ENCODE peak calls at places on chromosomes 5 and 9, in four cellular contexts. B, S, W and Q are unnamed samples.

GRCh38 chr5:135033026-135033861 is 784 bp downstream of the PITX1 start:
- DNase-seq in B (no peak), S (no peak), W (no peak), Q (peak; percentile 55)

GRCh38 chr5:10797246-10797645 is 36.2 kb upstream of the DAP start:
- DNase-seq in B (no peak), S (no peak), W (no peak), Q (peak; percentile 13)

GRCh38 chr9:135932656-135933055 is 25.3 kb upstream of the CAMSAP1 start:
- DNase-seq in B (no peak), S (no peak), W (no peak), Q (no peak)

GRCh38 chr5:43772601-43773031 is 169.6 kb downstream of the NNT start:
- DNase-seq in B (no peak), S (no peak), W (peak; percentile 20), Q (peak; percentile 48)

GRCh38 chr5:170297589-170298462 is at the start of gene LCP2:
- DNase-seq in B (no peak), S (no peak), W (no peak), Q (no peak)

GRCh38 chr9:126016579-126017290 is 269.6 kb downstream of the PBX3 start:
- DNase-seq in B (no peak), S (no peak), W (no peak), Q (no peak)

GRCh38 chr5:171855798-171856772 is 70.5 kb downstream of the SMIM23 start:
- DNase-seq in B (no peak), S (no peak), W (no peak), Q (no peak)

GRCh38 chr9:106860731-106861584 is 2.0 kb upstream of the ZNF462 start:
- DNase-seq in B (peak; percentile 18), S (no peak), W (peak; percentile 20), Q (peak; percentile 56)

GRCh38 chr9:2132484-2133082 is 117.4 kb downstream of the SMARCA2 start:
- DNase-seq in B (no peak), S (no peak), W (no peak), Q (peak; percentile 1)

GRCh38 chr5:61328791-61329617 is 3.1 kb upstream of the ZSWIM6 start:
- DNase-seq in B (no peak), S (no peak), W (no peak), Q (no peak)

GRCh38 chr5:122870219-122870856 is 24.9 kb downstream of the SNX24 start:
- DNase-seq in B (no peak), S (no peak), W (no peak), Q (no peak)

GRCh38 chr9:75604661-75605060 is 285.8 kb upstream of the PCSK5 start:
- DNase-seq in B (no peak), S (no peak), W (no peak), Q (no peak)

GRCh38 chr5:66224773-66225553 is 80.9 kb downstream of the SREK1 start:
- DNase-seq in B (no peak), S (no peak), W (no peak), Q (no peak)

DNA sequence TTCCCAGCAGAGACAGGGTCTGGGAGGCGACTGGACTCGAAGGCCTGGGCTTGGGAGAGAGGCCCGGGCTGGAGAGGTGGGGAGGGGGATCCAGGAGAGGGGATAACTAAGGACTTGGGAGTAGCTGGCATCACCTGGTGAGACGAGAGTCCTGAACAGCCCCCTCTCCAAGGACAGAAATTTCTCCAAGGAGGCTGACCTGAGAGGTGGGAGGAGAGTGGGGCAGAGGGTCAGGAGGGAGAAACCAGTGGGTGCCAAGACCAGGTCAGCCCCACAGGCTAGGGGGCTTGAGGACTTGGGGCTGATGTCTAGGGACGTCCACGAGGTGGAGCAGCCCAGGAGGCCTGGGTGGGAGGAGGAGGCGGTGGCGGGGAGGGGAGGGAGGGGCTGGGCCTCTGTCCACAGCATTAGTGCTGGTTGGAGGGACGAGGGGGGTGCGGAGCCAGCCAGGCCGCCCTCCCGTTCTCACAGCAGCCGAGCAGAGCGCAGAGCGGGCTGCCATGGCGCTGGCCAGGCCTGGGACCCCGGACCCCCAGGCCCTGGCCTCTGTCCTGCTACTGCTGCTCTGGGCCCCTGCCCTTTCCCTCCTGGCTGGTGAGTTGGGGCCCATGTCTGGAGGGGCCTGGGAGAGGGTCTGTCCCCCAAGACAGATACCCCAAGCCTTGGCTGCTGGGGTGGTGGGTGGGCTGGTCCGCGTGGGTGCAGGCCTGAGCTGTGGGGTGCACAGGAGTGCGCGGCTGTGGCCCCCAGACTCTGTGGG is at the start of gene CRB2:
- DNase-seq in B (no peak), S (peak; percentile 58), W (no peak), Q (no peak)
- TF ChIP-seq CTCF in B (no peak), S (no peak), W (no peak), Q (no peak)

GRCh38 chr9:101326035-101326434 is 58.8 kb downstream of the BAAT start:
- DNase-seq in B (no peak), S (no peak), W (no peak), Q (no peak)

GRCh38 chr9:101326501-101326900 is 58.3 kb downstream of the BAAT start:
- DNase-seq in B (no peak), S (no peak), W (no peak), Q (no peak)

GRCh38 chr9:101323129-101323528 is 61.7 kb downstream of the BAAT start:
- DNase-seq in B (no peak), S (no peak), W (no peak), Q (no peak)

GRCh38 chr9:101324245-101324804 is 60.5 kb downstream of the BAAT start:
- DNase-seq in B (no peak), S (no peak), W (no peak), Q (no peak)

GRCh38 chr9:101325053-101325452 is 59.8 kb downstream of the BAAT start:
- DNase-seq in B (no peak), S (no peak), W (no peak), Q (no peak)
- H3K27ac ChIP-seq in B (peak overlapping the region; percentile 71), S (no peak overlapping the region), W (no peak overlapping the region), Q (no peak overlapping the region)

GRCh38 chr9:110814159-110814558 is 145.6 kb downstream of the MUSK start:
- DNase-seq in B (no peak), S (no peak), W (no peak), Q (peak; percentile 58)

GRCh38 chr9:110808599-110808980 is 140.0 kb downstream of the MUSK start:
- DNase-seq in B (no peak), S (no peak), W (no peak), Q (no peak)

GRCh38 chr9:110809038-110809595 is 140.5 kb downstream of the MUSK start:
- DNase-seq in B (no peak), S (no peak), W (no peak), Q (no peak)

GRCh38 chr9:110807956-110808598 is 139.5 kb downstream of the MUSK start:
- DNase-seq in B (no peak), S (no peak), W (no peak), Q (no peak)

GRCh38 chr9:110810251-110810976 is 141.8 kb downstream of the MUSK start:
- DNase-seq in B (no peak), S (no peak), W (no peak), Q (no peak)
- TF ChIP-seq CTCF in B (no peak), S (no peak), W (no peak), Q (no peak)

DNA sequence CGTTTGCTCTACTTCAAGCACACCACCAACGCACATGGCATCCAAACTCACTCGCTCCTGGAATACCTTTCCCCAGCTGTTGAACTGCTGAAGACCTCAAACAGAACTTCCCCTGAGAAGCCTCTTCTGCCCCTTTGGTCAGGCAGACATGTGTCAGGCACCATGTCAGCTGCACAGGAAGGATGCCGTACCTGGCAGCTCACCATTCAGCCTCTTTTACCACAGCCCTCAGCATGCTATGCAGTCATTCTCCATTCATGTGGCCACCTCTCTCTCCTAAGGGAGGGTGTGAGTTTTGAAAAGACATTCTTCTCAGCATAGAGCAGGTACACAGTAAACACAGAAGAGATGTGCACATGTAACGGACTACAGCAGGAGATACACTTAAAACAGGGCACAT is 14.2 kb downstream of the IL4 start:
- DNase-seq in B (no peak), S (no peak), W (no peak), Q (no peak)
- H3K27ac ChIP-seq in B (no peak overlapping the region), S (no peak overlapping the region), W (no peak overlapping the region), Q (no peak overlapping the region)

GRCh38 chr5:79636981-79637733 is 24.9 kb downstream of the TENT2 start:
- DNase-seq in B (no peak), S (no peak), W (no peak), Q (no peak)
- TF ChIP-seq CTCF in B (no peak), S (no peak), W (no peak), Q (no peak)

DNA sequence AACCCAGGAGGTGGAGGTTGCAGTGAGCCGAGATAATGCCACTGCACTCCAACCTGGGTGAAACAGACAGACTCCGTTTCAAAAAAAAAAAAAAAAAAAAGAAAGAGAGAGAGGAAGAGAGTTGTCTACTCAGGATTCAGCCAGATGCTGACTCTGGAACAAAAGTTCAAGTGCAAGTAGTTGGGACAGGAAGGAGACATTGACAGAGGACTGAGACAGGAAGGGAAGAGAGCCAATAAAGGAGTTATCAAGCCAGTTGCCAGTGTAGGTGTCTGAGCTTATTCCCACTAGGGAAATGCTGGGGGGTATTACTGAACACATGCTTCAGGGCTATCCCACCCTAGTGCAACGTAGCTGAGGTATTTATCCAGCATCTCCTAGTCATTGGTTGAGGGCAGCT is 147.7 kb upstream of the SLC1A3 start:
- DNase-seq in B (no peak), S (no peak), W (no peak), Q (no peak)
- H3K27ac ChIP-seq in B (no peak overlapping the region), S (no peak overlapping the region), W (no peak overlapping the region), Q (peak overlapping the region; percentile 41)

GRCh38 chr9:98236881-98237487 is 18.5 kb downstream of the TBC1D2 start:
- DNase-seq in B (no peak), S (no peak), W (no peak), Q (no peak)

GRCh38 chr9:98240475-98240874 is 15.0 kb downstream of the TBC1D2 start:
- DNase-seq in B (no peak), S (no peak), W (no peak), Q (no peak)

DNA sequence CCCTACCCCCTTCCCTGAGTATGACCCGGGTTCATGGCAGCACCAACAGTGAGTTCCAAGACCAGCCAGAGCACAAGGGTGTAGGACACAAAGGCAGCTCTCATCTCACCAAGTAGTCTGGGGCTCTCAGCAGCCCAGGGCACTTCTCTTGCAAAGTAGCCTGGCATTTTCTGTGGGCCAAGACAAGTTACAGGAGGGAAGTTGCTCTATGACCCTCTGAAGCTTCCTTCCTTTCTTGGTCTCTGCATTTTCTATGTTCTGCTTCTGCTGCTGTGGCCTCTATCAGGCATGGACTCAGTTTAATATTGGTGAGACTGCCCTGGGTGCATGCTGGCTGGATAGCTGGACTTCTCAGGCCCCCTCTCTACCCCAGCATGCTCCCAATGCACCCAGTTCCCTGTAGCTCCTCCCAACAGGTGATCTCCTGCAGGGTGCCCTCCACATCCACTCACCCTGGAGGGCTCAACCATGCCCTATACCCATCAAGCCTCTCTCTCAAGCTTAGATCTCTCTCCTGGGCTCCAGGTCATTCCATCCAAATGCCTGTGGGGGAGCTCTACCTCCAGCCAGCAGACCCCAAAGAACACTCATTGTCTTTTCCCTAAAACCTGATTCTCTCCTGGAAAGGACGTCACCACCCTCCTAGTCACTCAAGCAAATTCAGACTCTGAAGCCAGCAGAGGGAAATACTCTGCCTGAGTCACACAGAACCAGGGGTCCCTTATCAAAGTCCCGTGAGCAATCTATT is 13.9 kb downstream of the TBC1D2 start:
- DNase-seq in B (no peak), S (no peak), W (no peak), Q (no peak)
- TF ChIP-seq CTCF in B (no peak), S (no peak), W (peak; percentile 53), Q (no peak)